ENCODE peak calls at places on chromosomes 12 and 14, in four cellular contexts. X, I, F and Z are unnamed samples. For H3K9me3 and H3K4me1, the result is how much of the 10 kb centered on the place peaks cover.

GRCh38 chr12:109451400-109451799 is 25.7 kb downstream of the KCTD10 start:
- DNase-seq in X (no peak), I (no peak), F (no peak), Z (no peak)

GRCh38 chr12:88993655-88994054 is 358.6 kb downstream of the DUSP6 start:
- DNase-seq in X (no peak), I (no peak), F (no peak), Z (no peak)

GRCh38 chr12:25592725-25593495 is 39.8 kb upstream of the LMNTD1 start:
- DNase-seq in X (no peak), I (no peak), F (no peak), Z (no peak)

GRCh38 chr14:53209370-53209769 is 56.2 kb upstream of the DDHD1 start:
- DNase-seq in X (no peak), I (no peak), F (no peak), Z (no peak)

GRCh38 chr12:100899301-100899700 is 104.7 kb downstream of the ANO4 start:
- DNase-seq in X (no peak), I (no peak), F (no peak), Z (no peak)

GRCh38 chr12:106657499-106657898 is 74.7 kb downstream of the RFX4 start:
- DNase-seq in X (no peak), I (no peak), F (no peak), Z (no peak)

GRCh38 chr12:113855998-113856397 is 110.1 kb downstream of the RBM19 start:
- DNase-seq in X (no peak), I (no peak), F (no peak), Z (no peak)

GRCh38 chr14:99145307-99145706 is 126.7 kb downstream of the BCL11B start:
- DNase-seq in X (no peak), I (no peak), F (no peak), Z (no peak)

GRCh38 chr12:49843871-49844437 is 1.0 kb upstream of the BCDIN3D start:
- DNase-seq in X (no peak), I (no peak), F (no peak), Z (no peak)

GRCh38 chr14:43356984-43357545 is 1150.0 kb downstream of the FSCB start:
- DNase-seq in X (no peak), I (no peak), F (no peak), Z (no peak)

GRCh38 chr14:92861856-92862807 is 60.8 kb upstream of the CHGA start:
- DNase-seq in X (no peak), I (no peak), F (no peak), Z (no peak)

GRCh38 chr14:44979740-44980346 is 17.9 kb downstream of the TOGARAM1 start:
- DNase-seq in X (no peak), I (no peak), F (no peak), Z (no peak)

GRCh38 chr12:80807640-80808288 is 91.1 kb downstream of the MYF5 start:
- DNase-seq in X (no peak), I (no peak), F (no peak), Z (no peak)

GRCh38 chr14:32013083-32013482 is 64.0 kb upstream of the ARHGAP5 start:
- DNase-seq in X (no peak), I (no peak), F (peak), Z (no peak)

GRCh38 chr12:19140381-19141236 is 11.1 kb downstream of the PLEKHA5 start:
- DNase-seq in X (no peak), I (no peak), F (no peak), Z (no peak)

GRCh38 chr14:75487155-75487671 is 35.1 kb upstream of the BATF start:
- DNase-seq in X (no peak), I (no peak), F (no peak), Z (no peak)

DNA sequence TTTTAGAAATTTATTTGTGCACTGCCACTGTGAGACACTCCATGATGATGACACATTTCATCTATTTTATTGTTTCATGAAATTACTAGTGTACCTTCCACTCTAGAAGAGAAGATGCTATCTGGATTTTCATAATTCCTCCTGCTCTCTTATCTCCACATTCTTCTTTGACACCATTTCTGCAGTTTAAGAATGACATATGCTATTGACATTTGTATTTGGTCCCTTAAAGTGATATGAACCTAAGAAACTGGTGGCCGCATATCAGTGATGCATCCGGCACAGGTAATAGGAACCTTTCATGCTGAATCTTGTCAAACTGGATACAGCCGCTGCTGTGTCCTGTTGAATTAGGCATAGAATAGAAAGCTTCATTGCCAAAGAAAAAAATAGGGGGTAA is 696.4 kb downstream of the TMEM121 start:
- DNase-seq in X (no peak), I (no peak), F (no peak), Z (no peak)
- H3K9me3 ChIP-seq in X (under half), I (under half), F (half or more), Z (under half)

GRCh38 chr12:9647825-9648700 is 21.4 kb upstream of the CLEC2D start:
- DNase-seq in X (peak), I (peak), F (peak), Z (peak)

GRCh38 chr12:9651265-9651729 is 18.2 kb upstream of the CLEC2D start:
- DNase-seq in X (no peak), I (no peak), F (no peak), Z (no peak)

GRCh38 chr12:9648701-9649531 is 20.6 kb upstream of the CLEC2D start:
- DNase-seq in X (no peak), I (no peak), F (no peak), Z (no peak)

GRCh38 chr12:9646794-9647622 is 22.5 kb upstream of the CLEC2D start:
- DNase-seq in X (no peak), I (no peak), F (no peak), Z (no peak)

GRCh38 chr12:9649532-9649940 is 20.0 kb upstream of the CLEC2D start:
- DNase-seq in X (no peak), I (no peak), F (no peak), Z (no peak)
- H3K4me3 ChIP-seq in X (peak), I (peak), F (peak), Z (no peak)

GRCh38 chr14:71606575-71606974 is 325.7 kb upstream of the RGS6 start:
- DNase-seq in X (no peak), I (no peak), F (no peak), Z (no peak)

GRCh38 chr14:71604231-71604630 is 328.0 kb upstream of the RGS6 start:
- DNase-seq in X (no peak), I (no peak), F (no peak), Z (no peak)

GRCh38 chr14:71600309-71600708 is 331.9 kb upstream of the RGS6 start:
- DNase-seq in X (no peak), I (no peak), F (no peak), Z (no peak)

GRCh38 chr14:71606064-71606463 is 326.2 kb upstream of the RGS6 start:
- DNase-seq in X (no peak), I (no peak), F (no peak), Z (no peak)

GRCh38 chr14:71602524-71602923 is 329.7 kb upstream of the RGS6 start:
- DNase-seq in X (no peak), I (no peak), F (no peak), Z (no peak)
- H3K4me1 ChIP-seq in X (under half), I (under half), F (under half), Z (under half)

DNA sequence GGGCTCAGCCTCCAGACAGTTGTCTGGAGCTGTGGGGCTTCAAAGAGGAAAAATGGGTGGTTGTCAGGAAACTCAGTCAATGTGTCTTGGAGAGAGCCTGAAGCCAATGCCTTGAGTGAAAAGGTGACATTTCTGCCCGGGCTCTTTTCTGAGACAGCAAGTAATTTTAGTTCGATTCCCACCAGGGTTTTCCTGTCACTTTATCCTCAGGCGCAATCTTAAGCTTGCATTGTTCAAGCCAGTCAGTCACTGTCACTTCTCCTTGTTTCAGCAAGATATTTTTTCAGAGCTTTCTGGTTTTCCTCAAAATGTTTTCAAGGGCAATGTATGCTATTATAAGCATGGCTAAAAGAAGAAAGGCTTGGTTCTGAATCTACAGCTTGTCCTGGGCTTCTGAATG is 404.7 kb upstream of the SEL1L start:
- DNase-seq in X (no peak), I (no peak), F (no peak), Z (no peak)
- H3K9me3 ChIP-seq in X (under half), I (under half), F (under half), Z (under half)

GRCh38 chr14:105015242-105015641 is 5.6 kb downstream of the CDCA4 start:
- DNase-seq in X (no peak), I (no peak), F (no peak), Z (no peak)

GRCh38 chr14:105020815-105021655 is at the start of gene CDCA4:
- DNase-seq in X (peak), I (peak), F (peak), Z (peak)

GRCh38 chr14:105015905-105016304 is 5.0 kb downstream of the CDCA4 start:
- DNase-seq in X (no peak), I (no peak), F (no peak), Z (no peak)

GRCh38 chr14:105019861-105020814 is 745 bp downstream of the CDCA4 start:
- DNase-seq in X (peak), I (no peak), F (no peak), Z (peak)

DNA sequence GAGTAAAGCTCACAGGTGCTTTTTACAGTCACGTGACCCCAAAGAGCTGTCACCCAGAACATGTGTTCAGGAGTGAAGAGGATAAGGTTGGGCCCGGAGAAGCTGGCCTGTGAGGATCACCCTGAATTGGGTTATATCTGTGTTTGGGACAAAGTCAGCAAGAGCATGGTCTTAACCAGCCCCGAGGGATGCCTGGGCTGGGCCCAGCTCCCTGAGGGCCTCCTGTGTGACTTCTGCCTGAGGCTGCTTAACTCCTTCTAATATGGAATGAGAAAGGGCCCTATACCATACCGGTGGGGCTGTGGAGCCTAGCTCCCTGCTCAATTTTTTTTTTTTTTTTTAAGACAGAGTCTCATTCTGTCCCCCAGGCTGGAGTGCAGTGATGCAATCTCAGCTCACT is 2.5 kb downstream of the CDCA4 start:
- DNase-seq in X (no peak), I (no peak), F (no peak), Z (no peak)
- H3K4me3 ChIP-seq in X (no peak), I (no peak), F (no peak), Z (no peak)

GRCh38 chr14:22802860-22803562 is 12.2 kb downstream of the SLC7A7 start:
- DNase-seq in X (no peak), I (no peak), F (no peak), Z (no peak)
- H3K4me1 ChIP-seq in X (under half), I (under half), F (under half), Z (under half)

GRCh38 chr14:105878125-105878524 is 351.7 kb downstream of the TMEM121 start:
- DNase-seq in X (no peak), I (no peak), F (no peak), Z (peak)
- H3K9me3 ChIP-seq in X (under half), I (under half), F (half or more), Z (under half)

DNA sequence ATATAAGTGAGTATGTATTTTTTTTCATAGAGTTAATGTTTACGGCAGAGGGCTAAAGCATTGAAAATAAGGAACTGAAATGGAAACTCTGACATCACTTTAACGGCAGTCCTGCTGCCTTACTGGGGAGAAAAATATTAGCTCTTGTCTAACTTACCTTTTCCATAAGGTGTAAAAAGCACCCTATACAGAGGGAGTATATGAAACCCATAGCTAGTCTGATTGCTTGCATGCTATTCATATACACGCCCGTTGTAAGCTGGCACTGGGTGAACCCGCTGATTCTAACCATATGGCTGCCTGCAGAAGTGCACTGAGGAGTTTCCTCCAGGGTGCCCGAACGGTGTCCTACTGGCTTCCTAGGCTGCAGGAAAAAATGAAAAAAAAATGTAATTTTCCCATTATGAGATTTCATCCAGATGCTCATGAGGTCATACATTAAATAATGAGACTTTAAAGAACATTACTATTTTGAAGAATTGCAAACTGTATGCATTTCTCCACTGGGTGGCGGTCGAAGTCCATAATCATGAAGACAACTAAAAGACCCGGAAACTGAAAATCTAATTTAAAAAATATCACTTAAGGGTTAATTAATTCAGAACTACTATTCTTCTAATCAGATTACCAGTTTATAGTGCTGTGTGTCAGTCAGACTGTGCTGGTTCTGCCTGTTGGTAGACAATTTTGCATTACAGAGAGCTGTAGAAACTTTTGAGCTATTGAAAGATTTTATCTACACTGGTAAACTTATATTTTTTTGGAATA is 144.7 kb downstream of the ALX1 start:
- DNase-seq in X (no peak), I (peak), F (no peak), Z (no peak)
- H3K4me3 ChIP-seq in X (no peak), I (peak), F (no peak), Z (no peak)

DNA sequence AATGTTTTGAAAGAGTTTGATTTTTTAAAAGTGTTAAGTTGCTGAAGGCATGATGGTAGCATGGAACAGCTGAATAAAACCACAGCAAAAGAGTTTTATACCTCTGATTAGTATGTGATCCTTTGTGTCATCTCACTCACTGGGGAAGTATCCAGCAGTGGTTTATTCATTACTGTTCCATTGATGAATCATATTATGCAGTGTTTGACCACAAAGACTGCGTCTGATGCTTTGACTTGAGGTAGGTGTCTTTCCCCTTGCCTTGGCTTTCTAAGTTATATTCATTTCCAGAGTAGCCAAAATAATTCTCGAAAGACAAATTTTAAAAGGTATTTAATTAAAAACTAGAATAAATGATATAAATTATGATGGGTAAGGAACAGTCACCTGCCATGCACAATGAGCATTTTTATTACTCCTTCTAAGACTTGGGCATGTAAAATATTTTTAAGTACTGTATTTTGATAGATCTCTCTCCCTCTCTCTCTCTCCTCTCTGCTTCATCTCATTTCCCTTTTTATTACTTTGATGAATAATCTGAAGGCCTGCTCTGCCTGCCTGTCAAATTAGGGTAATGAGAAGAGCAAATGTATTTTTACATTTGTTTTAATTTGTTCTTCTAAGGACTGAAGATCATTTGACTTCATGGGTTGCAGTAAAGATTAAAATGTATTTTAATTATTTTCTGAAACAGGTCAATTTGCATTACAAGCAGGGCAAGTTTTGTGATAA is 164.9 kb downstream of the NAV3 start:
- DNase-seq in X (no peak), I (no peak), F (no peak), Z (no peak)
- H3K4me1 ChIP-seq in X (under half), I (under half), F (under half), Z (under half)

DNA sequence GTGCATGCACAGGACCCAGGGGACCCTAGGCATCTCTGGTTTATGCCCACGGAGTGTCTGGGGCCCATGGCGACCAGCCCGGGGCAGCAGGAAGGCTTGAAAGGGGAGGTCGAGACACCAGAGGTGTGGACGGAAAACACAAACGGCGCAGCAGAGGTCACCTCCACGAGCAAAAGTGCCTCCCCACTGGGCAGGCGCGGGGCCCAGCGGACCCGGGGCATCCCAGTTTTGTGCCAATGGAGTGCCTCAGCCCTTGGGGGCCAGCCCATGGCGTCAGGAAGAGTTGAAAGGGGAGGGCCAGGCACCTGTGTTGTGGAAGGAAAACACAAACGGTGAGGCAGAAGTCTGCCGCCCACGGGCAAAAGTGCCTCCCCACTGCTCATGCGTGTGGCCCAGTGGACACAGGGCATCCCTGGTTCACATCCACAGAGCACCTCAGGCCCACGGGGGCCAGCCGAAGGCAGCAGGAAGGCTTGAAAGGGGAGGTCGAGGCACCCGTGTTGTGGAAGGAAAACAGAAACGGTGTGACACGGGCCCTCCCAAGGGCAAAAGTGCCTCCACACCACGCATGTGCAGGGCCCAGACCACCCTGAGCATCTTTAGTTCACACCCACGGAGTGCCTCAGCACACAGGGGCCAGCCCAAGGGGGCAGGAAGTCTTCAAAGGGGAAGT is 378.8 kb downstream of the ALG10 start:
- DNase-seq in X (peak), I (no peak), F (no peak), Z (peak)
- H3K9me3 ChIP-seq in X (under half), I (under half), F (half or more), Z (under half)